ENCODE peak calls at places on chromosomes 4 and X, in nine cellular contexts. One of them, this sample, is unnamed.

GRCh38 chr4:183356173-183356825 is 34.1 kb upstream of the CLDN24 start:
- DNase-seq in A172: no peak
- DNase-seq in right cardiac atrium: no peak
- DNase-seq in CD4-positive, alpha-beta memory T cell: no peak
- DNase-seq in upper lobe of right lung: no peak
- DNase-seq in mesendoderm: no peak
- DNase-seq in WTC11: no peak
- DNase-seq in Panc1: no peak
- DNase-seq in HepG2: no peak
- DNase-seq in this sample: no peak

GRCh38 chrX:153870288-153870690 is 15.7 kb downstream of the L1CAM start:
- DNase-seq in right cardiac atrium: no peak
- DNase-seq in A172: no peak
- DNase-seq in Panc1: no peak
- DNase-seq in CD4-positive, alpha-beta memory T cell: no peak
- DNase-seq in upper lobe of right lung: no peak
- DNase-seq in HepG2: no peak
- DNase-seq in WTC11: no peak
- DNase-seq in mesendoderm: no peak
- DNase-seq in this sample: peak; percentile 48

GRCh38 chr4:42643685-42644084 is 13.2 kb downstream of the ATP8A1 start:
- DNase-seq in A172: no peak
- DNase-seq in right cardiac atrium: no peak
- DNase-seq in HepG2: peak; percentile 1
- DNase-seq in WTC11: no peak
- DNase-seq in mesendoderm: peak; percentile 16
- DNase-seq in Panc1: no peak
- DNase-seq in upper lobe of right lung: no peak
- DNase-seq in CD4-positive, alpha-beta memory T cell: no peak
- DNase-seq in this sample: no peak

GRCh38 chrX:9866633-9867032 is 80.4 kb downstream of the SHROOM2 start:
- DNase-seq in Panc1: no peak
- DNase-seq in right cardiac atrium: peak; percentile 55
- DNase-seq in A172: no peak
- DNase-seq in HepG2: no peak
- DNase-seq in upper lobe of right lung: no peak
- DNase-seq in WTC11: no peak
- DNase-seq in mesendoderm: no peak
- DNase-seq in CD4-positive, alpha-beta memory T cell: no peak
- DNase-seq in this sample: no peak

GRCh38 chr4:169254546-169254983 is 16.2 kb downstream of the SH3RF1 start:
- DNase-seq in A172: peak; percentile 71
- DNase-seq in right cardiac atrium: peak; percentile 50
- DNase-seq in HepG2: peak; percentile 67
- DNase-seq in CD4-positive, alpha-beta memory T cell: no peak
- DNase-seq in Panc1: no peak
- DNase-seq in upper lobe of right lung: no peak
- DNase-seq in mesendoderm: no peak
- DNase-seq in WTC11: no peak
- DNase-seq in this sample: no peak

GRCh38 chr4:128848461-128848860 is 39.0 kb downstream of the JADE1 start:
- DNase-seq in upper lobe of right lung: no peak
- DNase-seq in mesendoderm: no peak
- DNase-seq in CD4-positive, alpha-beta memory T cell: no peak
- DNase-seq in WTC11: no peak
- DNase-seq in Panc1: no peak
- DNase-seq in A172: no peak
- DNase-seq in right cardiac atrium: no peak
- DNase-seq in HepG2: no peak
- DNase-seq in this sample: no peak

GRCh38 chrX:45191383-45191782 is 9.3 kb downstream of the DIPK2B start:
- DNase-seq in A172: no peak
- DNase-seq in mesendoderm: no peak
- DNase-seq in WTC11: no peak
- DNase-seq in Panc1: no peak
- DNase-seq in CD4-positive, alpha-beta memory T cell: no peak
- DNase-seq in HepG2: no peak
- DNase-seq in right cardiac atrium: no peak
- DNase-seq in upper lobe of right lung: no peak
- DNase-seq in this sample: no peak

GRCh38 chr4:38757945-38758344 is 24.8 kb downstream of the TLR10 start:
- DNase-seq in upper lobe of right lung: no peak
- DNase-seq in HepG2: no peak
- DNase-seq in CD4-positive, alpha-beta memory T cell: no peak
- DNase-seq in mesendoderm: peak; percentile 66
- DNase-seq in A172: no peak
- DNase-seq in right cardiac atrium: no peak
- DNase-seq in Panc1: no peak
- DNase-seq in WTC11: peak; percentile 24
- DNase-seq in this sample: no peak

GRCh38 chr4:117549624-117550023 is 464.2 kb upstream of the TRAM1L1 start:
- DNase-seq in CD4-positive, alpha-beta memory T cell: no peak
- DNase-seq in WTC11: no peak
- DNase-seq in upper lobe of right lung: no peak
- DNase-seq in A172: no peak
- DNase-seq in mesendoderm: no peak
- DNase-seq in right cardiac atrium: no peak
- DNase-seq in HepG2: no peak
- DNase-seq in Panc1: no peak
- DNase-seq in this sample: no peak

GRCh38 chrX:1537031-1537715 is at the start of gene P2RY8:
- DNase-seq in A172: peak; percentile 64
- DNase-seq in Panc1: no peak
- DNase-seq in right cardiac atrium: peak; percentile 85
- DNase-seq in mesendoderm: no peak
- DNase-seq in WTC11: no peak
- DNase-seq in CD4-positive, alpha-beta memory T cell: peak; percentile 86
- DNase-seq in HepG2: peak; percentile 84
- DNase-seq in upper lobe of right lung: peak; percentile 72
- DNase-seq in this sample: peak; percentile 79

GRCh38 chr4:71711044-71711984 is 72.6 kb downstream of the GC start:
- DNase-seq in WTC11: no peak
- DNase-seq in upper lobe of right lung: no peak
- DNase-seq in HepG2: no peak
- DNase-seq in mesendoderm: no peak
- DNase-seq in Panc1: no peak
- DNase-seq in right cardiac atrium: no peak
- DNase-seq in CD4-positive, alpha-beta memory T cell: no peak
- DNase-seq in A172: no peak
- DNase-seq in this sample: no peak

GRCh38 chrX:39814391-39814790 is 283.4 kb downstream of the BCOR start:
- DNase-seq in WTC11: no peak
- DNase-seq in A172: peak; percentile 36
- DNase-seq in CD4-positive, alpha-beta memory T cell: peak; percentile 47
- DNase-seq in right cardiac atrium: peak; percentile 65
- DNase-seq in HepG2: no peak
- DNase-seq in Panc1: no peak
- DNase-seq in upper lobe of right lung: no peak
- DNase-seq in mesendoderm: no peak
- DNase-seq in this sample: no peak

GRCh38 chr4:80016506-80016905 is 56.5 kb downstream of the ANTXR2 start:
- DNase-seq in HepG2: no peak
- DNase-seq in right cardiac atrium: no peak
- DNase-seq in WTC11: no peak
- DNase-seq in Panc1: no peak
- DNase-seq in A172: no peak
- DNase-seq in upper lobe of right lung: no peak
- DNase-seq in CD4-positive, alpha-beta memory T cell: no peak
- DNase-seq in mesendoderm: no peak
- DNase-seq in this sample: no peak

GRCh38 chr4:157220026-157220881 is at the start of gene GRIA2:
- DNase-seq in CD4-positive, alpha-beta memory T cell: no peak
- DNase-seq in Panc1: no peak
- DNase-seq in right cardiac atrium: peak; percentile 79
- DNase-seq in mesendoderm: peak; percentile 82
- DNase-seq in upper lobe of right lung: peak; percentile 72
- DNase-seq in WTC11: peak; percentile 84
- DNase-seq in HepG2: peak; percentile 1
- DNase-seq in A172: peak; percentile 46
- DNase-seq in this sample: no peak

GRCh38 chr4:186029731-186030421 is 39.1 kb upstream of the TLR3 start:
- DNase-seq in A172: no peak
- DNase-seq in mesendoderm: peak; percentile 34
- DNase-seq in upper lobe of right lung: peak; percentile 71
- DNase-seq in CD4-positive, alpha-beta memory T cell: no peak
- DNase-seq in Panc1: no peak
- DNase-seq in WTC11: peak; percentile 38
- DNase-seq in right cardiac atrium: peak; percentile 96
- DNase-seq in HepG2: no peak
- DNase-seq in this sample: peak; percentile 90

GRCh38 chr4:141347738-141348524 is 127.2 kb downstream of the ZNF330 start:
- DNase-seq in A172: no peak
- DNase-seq in mesendoderm: no peak
- DNase-seq in Panc1: no peak
- DNase-seq in WTC11: no peak
- DNase-seq in HepG2: no peak
- DNase-seq in CD4-positive, alpha-beta memory T cell: no peak
- DNase-seq in right cardiac atrium: no peak
- DNase-seq in upper lobe of right lung: no peak
- DNase-seq in this sample: no peak

GRCh38 chr4:152259866-152260265 is 276.0 kb downstream of the FBXW7 start:
- DNase-seq in A172: peak; percentile 64
- DNase-seq in right cardiac atrium: no peak
- DNase-seq in Panc1: no peak
- DNase-seq in CD4-positive, alpha-beta memory T cell: no peak
- DNase-seq in mesendoderm: no peak
- DNase-seq in upper lobe of right lung: no peak
- DNase-seq in WTC11: no peak
- DNase-seq in HepG2: no peak
- DNase-seq in this sample: no peak

GRCh38 chr4:121034010-121034409 is 38.3 kb downstream of the NDNF start:
- DNase-seq in WTC11: no peak
- DNase-seq in Panc1: no peak
- DNase-seq in HepG2: no peak
- DNase-seq in CD4-positive, alpha-beta memory T cell: no peak
- DNase-seq in right cardiac atrium: peak; percentile 42
- DNase-seq in A172: peak; percentile 27
- DNase-seq in mesendoderm: no peak
- DNase-seq in upper lobe of right lung: no peak
- DNase-seq in this sample: no peak

GRCh38 chr4:61666248-61666647 is 466.1 kb downstream of the ADGRL3 start:
- DNase-seq in mesendoderm: no peak
- DNase-seq in HepG2: no peak
- DNase-seq in right cardiac atrium: no peak
- DNase-seq in A172: no peak
- DNase-seq in upper lobe of right lung: no peak
- DNase-seq in Panc1: no peak
- DNase-seq in CD4-positive, alpha-beta memory T cell: no peak
- DNase-seq in WTC11: no peak
- DNase-seq in this sample: no peak

GRCh38 chr4:84965558-84966381 is 720 bp downstream of the WDFY3 start:
- DNase-seq in A172: peak; percentile 18
- DNase-seq in mesendoderm: peak; percentile 76
- DNase-seq in WTC11: peak; percentile 69
- DNase-seq in right cardiac atrium: peak; percentile 77
- DNase-seq in Panc1: no peak
- DNase-seq in upper lobe of right lung: peak; percentile 83
- DNase-seq in CD4-positive, alpha-beta memory T cell: peak; percentile 34
- DNase-seq in HepG2: peak; percentile 14
- DNase-seq in this sample: peak; percentile 67

GRCh38 chrX:17242470-17242869 is 132.5 kb upstream of the NHS start:
- DNase-seq in WTC11: peak; percentile 35
- DNase-seq in upper lobe of right lung: no peak
- DNase-seq in right cardiac atrium: no peak
- DNase-seq in mesendoderm: peak; percentile 19
- DNase-seq in CD4-positive, alpha-beta memory T cell: no peak
- DNase-seq in Panc1: peak; percentile 20
- DNase-seq in A172: peak; percentile 40
- DNase-seq in HepG2: peak; percentile 10
- DNase-seq in this sample: no peak

GRCh38 chrX:140141444-140142029 is 176.2 kb upstream of the CXorf66 start:
- DNase-seq in right cardiac atrium: no peak
- DNase-seq in A172: peak; percentile 23
- DNase-seq in WTC11: peak; percentile 28
- DNase-seq in CD4-positive, alpha-beta memory T cell: peak; percentile 23
- DNase-seq in Panc1: peak; percentile 20
- DNase-seq in upper lobe of right lung: no peak
- DNase-seq in mesendoderm: peak; percentile 16
- DNase-seq in HepG2: peak; percentile 8
- DNase-seq in this sample: no peak

GRCh38 chr4:22677780-22678179 is 15.0 kb upstream of the GBA3 start:
- DNase-seq in upper lobe of right lung: no peak
- DNase-seq in Panc1: no peak
- DNase-seq in CD4-positive, alpha-beta memory T cell: no peak
- DNase-seq in HepG2: no peak
- DNase-seq in WTC11: no peak
- DNase-seq in right cardiac atrium: no peak
- DNase-seq in A172: no peak
- DNase-seq in mesendoderm: no peak
- DNase-seq in this sample: no peak

GRCh38 chr4:182717788-182718583 is 199.2 kb downstream of the DCTD start:
- DNase-seq in WTC11: no peak
- DNase-seq in Panc1: no peak
- DNase-seq in HepG2: no peak
- DNase-seq in right cardiac atrium: no peak
- DNase-seq in CD4-positive, alpha-beta memory T cell: no peak
- DNase-seq in mesendoderm: no peak
- DNase-seq in A172: no peak
- DNase-seq in upper lobe of right lung: no peak
- DNase-seq in this sample: no peak

GRCh38 chr4:185204238-185204910 is 574 bp upstream of the CFAP97 start:
- DNase-seq in mesendoderm: peak; percentile 45
- DNase-seq in HepG2: no peak
- DNase-seq in A172: no peak
- DNase-seq in Panc1: no peak
- DNase-seq in right cardiac atrium: no peak
- DNase-seq in WTC11: no peak
- DNase-seq in CD4-positive, alpha-beta memory T cell: peak; percentile 38
- DNase-seq in upper lobe of right lung: no peak
- DNase-seq in this sample: no peak

This sample was measured in sigmoid colon.